ENCODE peak calls at places on chromosomes 7 and 10, in six cellular contexts. I is CD8-positive, alpha-beta T cell; P is heart right ventricle; D is PC-3; G is iPS DF 6.9; E is adipocyte. B is an unnamed sample.

GRCh38 chr7:114081606-114082425 is 163.0 kb upstream of the PPP1R3A start:
- DNase-seq in I (no peak), P (no peak), D (peak; percentile 70), G (no peak), E (peak; percentile 79), B (no peak)

GRCh38 chr7:75943864-75944263 is 28.9 kb downstream of the POR start:
- DNase-seq in I (no peak), P (no peak), D (peak; percentile 91), G (no peak), E (no peak), B (peak; percentile 61)

GRCh38 chr7:8387551-8388256 is 45.7 kb upstream of the NXPH1 start:
- DNase-seq in I (no peak), P (no peak), D (no peak), G (no peak), E (no peak), B (peak; percentile 64)

GRCh38 chr10:5476918-5477525 is 22.3 kb downstream of the CALML5 start:
- DNase-seq in I (no peak), P (no peak), D (no peak), G (no peak), E (peak; percentile 55), B (no peak)

GRCh38 chr7:47827886-47828285 is 120.4 kb downstream of the PKD1L1 start:
- DNase-seq in I (no peak), P (no peak), D (no peak), G (no peak), E (no peak), B (no peak)

GRCh38 chr7:137923380-137923779 is 76.6 kb upstream of the DGKI start:
- DNase-seq in I (no peak), P (no peak), D (peak; percentile 67), G (no peak), E (peak; percentile 78), B (no peak)

GRCh38 chr10:58512470-58513188 is at the start of gene BICC1:
- DNase-seq in I (no peak), P (peak; percentile 11), D (peak; percentile 37), G (no peak), E (peak; percentile 88), B (no peak)

GRCh38 chr7:69782917-69783684 is 184.8 kb downstream of the AUTS2 start:
- DNase-seq in I (no peak), P (peak; percentile 83), D (no peak), G (no peak), E (no peak), B (no peak)

GRCh38 chr10:132519382-132520146 is 18.0 kb upstream of the INPP5A start:
- DNase-seq in I (no peak), P (peak; percentile 72), D (no peak), G (no peak), E (no peak), B (no peak)

GRCh38 chr10:121049923-121050322 is 198.8 kb downstream of the WDR11 start:
- DNase-seq in I (no peak), P (no peak), D (no peak), G (no peak), E (no peak), B (no peak)

GRCh38 chr7:10181996-10182395 is 791.7 kb upstream of the PHF14 start:
- DNase-seq in I (no peak), P (no peak), D (no peak), G (no peak), E (no peak), B (no peak)

GRCh38 chr7:44224216-44224950 is 23.6 kb downstream of the YKT6 start:
- DNase-seq in I (no peak), P (no peak), D (no peak), G (no peak), E (no peak), B (no peak)

GRCh38 chr10:28508304-28508925 is 24.5 kb upstream of the WAC start:
- DNase-seq in I (no peak), P (no peak), D (no peak), G (no peak), E (no peak), B (no peak)

GRCh38 chr10:96685297-96685696 is 35.0 kb downstream of the PIK3AP1 start:
- DNase-seq in I (no peak), P (no peak), D (no peak), G (no peak), E (no peak), B (no peak)
- H3K4me1 ChIP-seq in I (no peaks in the 10 kb centered on the region), P (peaks cover 56% of the 10 kb centered on the region), D (no peaks in the 10 kb centered on the region), G (no peaks in the 10 kb centered on the region), E (peaks cover 4% of the 10 kb centered on the region), B (no peaks in the 10 kb centered on the region)

DNA sequence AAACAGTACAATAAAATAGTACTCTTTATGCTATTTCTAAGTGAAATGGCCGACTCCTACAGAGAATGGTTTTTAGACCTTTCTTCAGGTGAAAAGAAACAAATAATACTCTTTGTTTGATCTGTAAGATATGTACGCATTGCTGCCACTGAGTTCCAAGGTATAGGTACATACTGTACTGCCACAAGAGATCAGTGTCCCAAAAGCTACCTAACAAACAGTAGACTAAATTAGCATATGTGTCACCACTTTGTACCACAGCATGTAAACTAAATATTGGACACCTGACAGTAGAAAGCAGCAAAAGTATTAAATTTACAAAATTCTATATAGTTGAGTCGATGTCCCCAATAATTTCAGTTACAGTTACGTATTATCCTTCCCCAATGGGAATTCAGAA is 14.4 kb downstream of the MTPN start:
- DNase-seq in I (no peak), P (no peak), D (no peak), G (no peak), E (no peak), B (no peak)
- H3K4me1 ChIP-seq in I (peaks cover 51% of the 10 kb centered on the region), P (peaks cover 92% of the 10 kb centered on the region), D (no peaks in the 10 kb centered on the region), G (no peaks in the 10 kb centered on the region), E (peaks cover 44% of the 10 kb centered on the region), B (no peaks in the 10 kb centered on the region)

DNA sequence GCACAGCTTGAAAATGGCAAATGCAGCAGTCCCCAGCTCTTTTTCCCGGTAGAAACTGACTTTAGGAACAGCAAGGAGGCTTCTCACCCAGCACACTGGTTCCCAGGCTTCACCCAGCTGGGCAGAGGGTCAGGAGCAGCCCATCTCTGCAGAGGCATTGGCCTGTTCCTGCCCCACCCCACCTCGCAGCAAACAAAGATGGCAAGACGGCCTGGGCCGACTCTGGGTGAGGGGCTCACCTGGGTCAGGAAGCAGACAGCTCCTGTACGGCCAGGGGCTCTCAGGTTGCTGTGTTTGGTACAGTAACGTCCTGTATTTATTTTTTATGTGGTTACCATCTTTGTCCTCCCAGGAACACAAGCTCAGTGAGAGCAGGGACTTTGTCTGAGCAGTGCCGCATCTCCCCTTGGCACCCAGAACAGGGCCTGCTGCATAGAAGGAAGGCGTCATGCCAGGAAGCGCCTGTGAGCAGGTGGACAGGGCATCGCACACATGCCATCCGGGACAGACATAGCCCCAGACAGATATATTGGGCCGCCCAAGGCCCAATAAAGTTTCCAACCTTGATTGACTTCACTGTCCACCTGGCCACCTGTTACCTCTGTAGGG is 585.0 kb upstream of the FOXK1 start:
- DNase-seq in I (no peak), P (no peak), D (no peak), G (no peak), E (no peak), B (no peak)
- H3K4me1 ChIP-seq in I (peaks cover 17% of the 10 kb centered on the region), P (no peaks in the 10 kb centered on the region), D (no peaks in the 10 kb centered on the region), G (no peaks in the 10 kb centered on the region), E (no peaks in the 10 kb centered on the region), B (peaks cover 3% of the 10 kb centered on the region)

GRCh38 chr7:1591876-1592275 is 22.0 kb upstream of the PSMG3 start:
- DNase-seq in I (no peak), P (no peak), D (no peak), G (no peak), E (no peak), B (no peak)
- H3K4me1 ChIP-seq in I (peaks cover 23% of the 10 kb centered on the region), P (no peaks in the 10 kb centered on the region), D (no peaks in the 10 kb centered on the region), G (no peaks in the 10 kb centered on the region), E (no peaks in the 10 kb centered on the region), B (peaks cover 21% of the 10 kb centered on the region)

DNA sequence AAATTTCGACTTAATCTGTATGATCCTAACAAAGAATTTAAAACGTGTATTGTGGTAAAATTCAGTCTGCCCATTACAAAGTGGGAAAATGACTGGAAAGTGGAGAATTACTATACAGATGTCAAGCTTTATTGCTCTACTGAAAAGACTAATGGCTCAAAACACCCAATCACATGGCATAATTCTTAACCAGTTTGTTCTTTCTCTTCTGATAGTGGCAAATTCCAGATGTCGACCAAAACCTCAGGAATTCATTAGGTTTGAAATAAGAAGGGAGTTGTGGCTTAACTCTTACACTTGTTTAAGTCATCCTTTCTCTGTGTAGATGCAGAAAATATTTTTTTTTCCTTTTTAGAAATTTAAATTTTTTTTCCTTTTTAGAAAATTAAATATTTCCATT is 1254.9 kb upstream of the LRRN3 start:
- DNase-seq in I (no peak), P (no peak), D (no peak), G (no peak), E (no peak), B (no peak)
- H3K4me1 ChIP-seq in I (no peaks in the 10 kb centered on the region), P (no peaks in the 10 kb centered on the region), D (no peaks in the 10 kb centered on the region), G (no peaks in the 10 kb centered on the region), E (no peaks in the 10 kb centered on the region), B (no peaks in the 10 kb centered on the region)

GRCh38 chr10:50620899-50621298 is 2.9 kb downstream of the SGMS1 start:
- DNase-seq in I (no peak), P (no peak), D (no peak), G (no peak), E (no peak), B (no peak)

GRCh38 chr10:50619882-50620281 is 3.9 kb downstream of the SGMS1 start:
- DNase-seq in I (no peak), P (no peak), D (no peak), G (no peak), E (no peak), B (no peak)

GRCh38 chr10:50621981-50622496 is 1.7 kb downstream of the SGMS1 start:
- DNase-seq in I (peak; percentile 80), P (peak; percentile 96), D (peak; percentile 100), G (no peak), E (peak; percentile 97), B (peak; percentile 98)

GRCh38 chr10:50618624-50619023 is 5.1 kb downstream of the SGMS1 start:
- DNase-seq in I (no peak), P (no peak), D (peak; percentile 60), G (no peak), E (no peak), B (no peak)

DNA sequence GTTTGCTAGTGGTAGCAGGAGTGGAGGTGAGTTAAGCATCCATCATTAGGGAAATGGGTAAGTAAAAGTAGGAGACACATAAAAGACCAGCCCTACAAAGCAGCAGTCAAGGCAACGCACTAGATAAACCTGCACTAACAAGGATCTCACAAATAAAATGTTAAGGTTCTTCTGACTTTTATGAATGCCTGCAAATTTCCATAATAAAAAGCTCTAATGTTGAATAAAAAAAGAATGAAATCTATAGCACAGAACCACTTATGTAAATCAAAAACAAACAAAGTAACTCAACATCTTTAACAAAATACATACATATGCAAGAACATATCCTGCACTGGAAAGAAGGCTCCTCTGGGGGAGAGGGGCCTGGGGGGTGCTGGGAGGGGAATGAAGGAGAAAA is 4.6 kb downstream of the SGMS1 start:
- DNase-seq in I (no peak), P (no peak), D (no peak), G (no peak), E (no peak), B (no peak)
- H3K4me1 ChIP-seq in I (peaks cover 34% of the 10 kb centered on the region), P (peaks cover 35% of the 10 kb centered on the region), D (peaks cover 35% of the 10 kb centered on the region), G (peaks cover 9% of the 10 kb centered on the region), E (peaks cover 12% of the 10 kb centered on the region), B (peaks cover 27% of the 10 kb centered on the region)

GRCh38 chr7:38229386-38229785 is 44.0 kb downstream of the TARP start:
- DNase-seq in I (no peak), P (no peak), D (peak; percentile 30), G (no peak), E (no peak), B (no peak)
- H3K4me1 ChIP-seq in I (peaks cover 45% of the 10 kb centered on the region), P (peaks cover 22% of the 10 kb centered on the region), D (no peaks in the 10 kb centered on the region), G (no peaks in the 10 kb centered on the region), E (no peaks in the 10 kb centered on the region), B (peaks cover 4% of the 10 kb centered on the region)

B was measured in K562.